ENCODE peak calls at places on chromosomes 11 and 22, in six cellular contexts. O is endothelial cell of umbilical vein, W is stomach, T is prostate gland, U is esophagus squamous epithelium, Q is Peyer's patch. D is an unnamed sample.
A peak's percentile ranks its signal among the peaks of the same experiment; 100 is the strongest.

GRCh38 chr22:36350751-36351594 is 36.8 kb downstream of the MYH9 start:
- DNase-seq in O (peak; percentile 56), W (no peak), Q (no peak), T (no peak), U (no peak), D (peak; percentile 45)

GRCh38 chr11:76592025-76592914 is 78.3 kb downstream of the LRRC32 start:
- DNase-seq in O (no peak), T (no peak), Q (no peak), W (no peak), U (no peak), D (no peak)

GRCh38 chr11:130937051-130937450 is 20.8 kb upstream of the SNX19 start:
- DNase-seq in Q (no peak), U (no peak), W (no peak), T (no peak), O (no peak), D (no peak)

GRCh38 chr11:3058753-3059664 is 1.8 kb upstream of the CARS1 start:
- DNase-seq in U (no peak), Q (no peak), T (no peak), W (no peak), O (peak; percentile 66), D (no peak)

GRCh38 chr22:17085277-17086091 is 684 bp downstream of the IL17RA start:
- DNase-seq in T (no peak), U (no peak), Q (peak; percentile 32), O (no peak), W (peak; percentile 47), D (peak; percentile 21)

GRCh38 chr22:21942407-21942895 is 10.2 kb downstream of the PPM1F start:
- DNase-seq in W (peak; percentile 38), U (no peak), T (no peak), O (peak; percentile 97), Q (no peak), D (peak; percentile 48)

GRCh38 chr22:30596886-30597285 is 5.2 kb upstream of the PES1 start:
- DNase-seq in O (no peak), U (no peak), W (peak; percentile 27), T (no peak), Q (no peak), D (no peak)

GRCh38 chr11:126336065-126336464 is 19.4 kb upstream of the ST3GAL4 start:
- DNase-seq in O (no peak), U (no peak), Q (no peak), W (no peak), T (no peak), D (no peak)

GRCh38 chr22:21641417-21641794 is 696 bp upstream of the SDF2L1 start:
- DNase-seq in Q (no peak), O (peak; percentile 76), T (no peak), U (no peak), W (peak; percentile 53), D (peak; percentile 67)

GRCh38 chr22:44524806-44525205 is 26.8 kb upstream of the RTL6 start:
- DNase-seq in U (no peak), T (no peak), W (no peak), O (no peak), Q (no peak), D (no peak)

GRCh38 chr11:116855413-116855812 is 18.0 kb upstream of the APOA1 start:
- DNase-seq in T (no peak), O (no peak), W (no peak), Q (no peak), U (no peak), D (no peak)

GRCh38 chr11:105673089-105673488 is 63.2 kb downstream of the GRIA4 start:
- DNase-seq in O (peak; percentile 54), T (peak; percentile 5), U (no peak), Q (no peak), W (no peak), D (peak; percentile 53)

GRCh38 chr22:38923463-38924196 is 33.8 kb upstream of the APOBEC3A start:
- DNase-seq in Q (no peak), O (peak; percentile 76), T (peak; percentile 52), W (peak; percentile 80), U (no peak), D (peak; percentile 88)

GRCh38 chr11:94858012-94858705 is 90.0 kb downstream of the AMOTL1 start:
- DNase-seq in W (no peak), O (no peak), T (no peak), Q (no peak), U (no peak), D (no peak)

GRCh38 chr11:27717801-27718229 is 17.6 kb upstream of the BDNF start:
- DNase-seq in O (peak; percentile 6), T (no peak), U (no peak), Q (no peak), W (no peak), D (no peak)

GRCh38 chr11:1656670-1657069 is 27.1 kb downstream of the KRTAP5-5 start:
- DNase-seq in U (no peak), O (no peak), T (no peak), Q (no peak), W (no peak), D (no peak)

GRCh38 chr11:78179459-78180071 is 8.9 kb downstream of the KCTD21 start:
- DNase-seq in Q (no peak), W (no peak), T (no peak), O (no peak), U (no peak), D (no peak)

GRCh38 chr11:94675788-94676187 is 92.4 kb upstream of the AMOTL1 start:
- DNase-seq in T (no peak), U (no peak), O (no peak), W (no peak), Q (no peak), D (no peak)

GRCh38 chr22:20258584-20259335 is 9.4 kb downstream of the RTN4R start:
- DNase-seq in U (no peak), O (no peak), T (no peak), W (no peak), Q (no peak), D (no peak)

GRCh38 chr11:75276696-75277095 is 36.1 kb downstream of the TPBGL start:
- DNase-seq in T (no peak), Q (no peak), W (peak; percentile 9), O (no peak), U (no peak), D (no peak)

GRCh38 chr11:37394236-37394870 is 796.3 kb upstream of the RAG2 start:
- DNase-seq in T (no peak), O (no peak), Q (no peak), W (no peak), U (no peak), D (no peak)

GRCh38 chr11:6319001-6319878 is 1.1 kb downstream of the CAVIN3 start:
- DNase-seq in W (peak; percentile 40), O (peak; percentile 60), U (no peak), T (no peak), Q (no peak), D (peak; percentile 23)

DNA sequence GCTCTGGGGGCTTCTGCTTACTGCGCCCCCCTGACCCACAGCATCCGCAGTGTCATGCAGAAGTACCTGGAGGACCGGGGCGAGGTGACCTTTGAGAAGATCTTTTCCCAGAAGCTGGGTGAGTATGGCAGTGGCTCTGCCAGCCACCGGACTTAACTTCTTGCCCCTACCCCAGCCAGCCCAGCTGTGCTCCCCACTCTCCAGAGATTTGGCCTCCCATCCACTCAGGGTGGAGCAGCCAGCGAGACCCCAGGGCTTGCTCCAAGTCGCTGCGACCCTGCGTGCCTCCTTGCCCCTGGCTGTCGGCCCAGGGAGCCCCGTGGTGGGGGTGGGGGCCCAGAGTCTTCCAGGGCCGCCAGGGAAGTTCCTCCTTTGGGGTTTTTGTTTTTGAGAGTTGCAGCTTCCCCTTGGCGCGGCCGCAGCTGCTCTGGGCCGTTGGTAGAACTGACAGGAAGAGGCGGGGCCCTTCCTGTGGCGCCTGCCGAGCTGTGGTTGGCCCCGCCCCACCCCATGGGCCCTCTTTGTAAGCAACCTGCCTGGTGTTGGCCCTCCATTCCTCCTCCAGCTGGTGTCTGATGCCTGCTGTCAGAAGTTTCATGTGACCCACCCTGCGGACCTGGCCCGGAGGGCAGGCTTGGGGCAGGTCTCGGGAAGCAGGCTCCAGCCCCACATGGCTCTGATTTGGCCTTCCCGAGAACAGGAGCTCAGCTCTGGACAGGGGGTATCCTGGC is 11.1 kb downstream of the GRK2 start:
- DNase-seq in O (peak; percentile 88), W (peak; percentile 91), U (peak; percentile 85), Q (peak; percentile 98), T (peak; percentile 85), D (peak; percentile 67)
- TF ChIP-seq POLR2A in O (no peak), W (no peak), U (peak; percentile 18), Q (no peak), T (peak; percentile 53), D (no peak)

GRCh38 chr11:35662061-35662648 is 420 bp upstream of the TRIM44 start:
- DNase-seq in Q (peak; percentile 52), T (no peak), O (no peak), W (no peak), U (no peak), D (peak; percentile 3)
- H3K27ac ChIP-seq in Q (peak overlapping the region; percentile 94), T (peak overlapping the region; percentile 83), O (peak overlapping the region; percentile 67), W (peak overlapping the region; percentile 97), U (peak overlapping the region; percentile 89), D (peak overlapping the region; percentile 38)

GRCh38 chr11:68302256-68303054 is 9.9 kb upstream of the LRP5 start:
- DNase-seq in W (no peak), T (no peak), Q (no peak), O (no peak), U (no peak), D (no peak)
- TF ChIP-seq POLR2A in W (no peak), T (no peak), Q (no peak), O (no peak), U (no peak), D (no peak)

GRCh38 chr11:35208795-35209194 is 69.8 kb downstream of the CD44 start:
- DNase-seq in U (no peak), W (no peak), Q (no peak), O (no peak), T (no peak), D (no peak)

GRCh38 chr11:35214792-35215193 is 75.8 kb downstream of the CD44 start:
- DNase-seq in T (no peak), U (no peak), Q (no peak), W (no peak), O (peak; percentile 54), D (no peak)

GRCh38 chr11:35214181-35214770 is 75.3 kb downstream of the CD44 start:
- DNase-seq in W (no peak), T (no peak), O (peak; percentile 8), Q (no peak), U (no peak), D (no peak)

GRCh38 chr11:35210886-35211546 is 72.0 kb downstream of the CD44 start:
- DNase-seq in O (no peak), T (no peak), W (no peak), Q (no peak), U (no peak), D (no peak)

GRCh38 chr11:35211952-35212351 is 73.0 kb downstream of the CD44 start:
- DNase-seq in O (no peak), T (no peak), W (no peak), U (no peak), Q (no peak), D (no peak)
- H3K27ac ChIP-seq in O (no peak overlapping the region), T (no peak overlapping the region), W (peak overlapping the region; percentile 50), U (peak overlapping the region; percentile 56), Q (peak overlapping the region; percentile 43), D (no peak overlapping the region)

GRCh38 chr11:45803981-45804805 is 756 bp upstream of the SLC35C1 start:
- DNase-seq in O (peak; percentile 42), T (peak; percentile 79), Q (peak; percentile 79), U (no peak), W (peak; percentile 88), D (peak; percentile 82)

GRCh38 chr11:45802531-45803317 is 2.2 kb upstream of the SLC35C1 start:
- DNase-seq in T (no peak), O (no peak), Q (no peak), U (no peak), W (peak; percentile 21), D (no peak)

GRCh38 chr11:45806072-45806933 is 1.4 kb downstream of the SLC35C1 start:
- DNase-seq in U (no peak), T (no peak), W (no peak), O (no peak), Q (no peak), D (no peak)

GRCh38 chr11:45805305-45806071 is 539 bp downstream of the SLC35C1 start:
- DNase-seq in W (peak; percentile 34), Q (no peak), U (peak; percentile 46), O (peak; percentile 59), T (no peak), D (peak; percentile 30)

GRCh38 chr11:45804806-45805304 is at the start of gene SLC35C1:
- DNase-seq in W (peak; percentile 99), T (peak; percentile 97), O (peak; percentile 89), Q (peak; percentile 97), U (peak; percentile 90), D (peak; percentile 98)
- TF ChIP-seq POLR2A in W (peak; percentile 38), T (peak; percentile 98), O (peak; percentile 92), Q (peak; percentile 86), U (peak; percentile 85), D (peak; percentile 82)

D was measured in thyroid gland.